ENCODE peak calls at places on chromosomes 5 and 9, in ten cellular contexts. S is uterus; B is CD8-positive, alpha-beta T cell; U is heart right ventricle; T is mammary epithelial cell; G is heart left ventricle; D is upper lobe of right lung; Q is ovary; X is stomach; C is foreskin fibroblast. F is an unnamed sample.

GRCh38 chr5:169702726-169703481 is 65.8 kb downstream of the DOCK2 start:
- DNase-seq in S (no peak), C (no peak), U (no peak), D (no peak), G (no peak), X (no peak), T (no peak), Q (no peak), B (no peak), F (no peak)

GRCh38 chr5:151885138-151885908 is 39.3 kb downstream of the GLRA1 start:
- DNase-seq in D (no peak), G (no peak), U (no peak), T (no peak), B (no peak), C (no peak), S (no peak), X (no peak), Q (no peak), F (no peak)

GRCh38 chr9:115653231-115653630 is 500.4 kb upstream of the PAPPA start:
- DNase-seq in B (no peak), G (no peak), Q (no peak), U (no peak), X (no peak), T (no peak), C (peak), D (no peak), S (no peak), F (no peak)

GRCh38 chr5:137891849-137892248 is 2.6 kb downstream of the PKD2L2 start:
- DNase-seq in B (no peak), S (no peak), C (no peak), G (no peak), X (no peak), T (no peak), Q (no peak), U (no peak), D (no peak), F (no peak)

GRCh38 chr9:113913426-113914195 is 37.5 kb downstream of the ZNF618 start:
- DNase-seq in G (no peak), C (no peak), Q (no peak), X (peak), B (no peak), T (no peak), S (no peak), U (no peak), D (no peak), F (no peak)

GRCh38 chr5:68928617-68929302 is 165.1 kb upstream of the SLC30A5 start:
- DNase-seq in B (no peak), G (no peak), X (no peak), D (no peak), C (no peak), S (no peak), T (no peak), Q (no peak), U (no peak), F (no peak)

GRCh38 chr5:14959443-14960119 is 88.0 kb upstream of the ANKH start:
- DNase-seq in T (peak), D (no peak), B (no peak), G (no peak), X (no peak), Q (no peak), C (no peak), U (no peak), S (no peak), F (no peak)

GRCh38 chr5:32779754-32780415 is 68.8 kb downstream of the NPR3 start:
- DNase-seq in G (no peak), Q (no peak), U (no peak), T (no peak), B (no peak), X (no peak), S (no peak), D (no peak), C (no peak), F (no peak)

GRCh38 chr5:112957409-112957808 is 19.2 kb upstream of the DCP2 start:
- DNase-seq in U (no peak), G (no peak), D (no peak), B (no peak), T (no peak), C (no peak), X (no peak), Q (no peak), S (no peak), F (no peak)

GRCh38 chr9:127187231-127187956 is 65.0 kb upstream of the ANGPTL2 start:
- DNase-seq in X (peak), T (peak), C (peak), U (no peak), S (peak), G (peak), Q (peak), B (no peak), D (peak), F (no peak)
- H3K4me3 ChIP-seq in X (no peak), T (no peak), C (no peak), U (no peak), S (no peak), G (no peak), Q (no peak), B (no peak), D (no peak), F (no peak)

GRCh38 chr9:96874947-96875459 is 20.7 kb upstream of the ZNF782 start:
- DNase-seq in B (peak), G (no peak), U (no peak), Q (no peak), X (peak), S (no peak), D (no peak), T (peak), C (peak), F (no peak)

GRCh38 chr9:96875460-96876142 is 21.3 kb upstream of the ZNF782 start:
- DNase-seq in Q (no peak), U (peak), C (peak), T (peak), G (peak), X (peak), D (peak), S (no peak), B (peak), F (peak)

GRCh38 chr9:96874201-96874785 is 20.0 kb upstream of the ZNF782 start:
- DNase-seq in X (no peak), U (no peak), C (no peak), T (no peak), Q (no peak), B (no peak), D (no peak), S (no peak), G (no peak), F (no peak)

GRCh38 chr9:96877269-96877668 is 23.0 kb upstream of the ZNF782 start:
- DNase-seq in C (no peak), T (no peak), Q (no peak), G (no peak), D (no peak), S (no peak), X (no peak), B (no peak), U (no peak), F (peak)
- H3K4me3 ChIP-seq in C (no peak), T (no peak), Q (no peak), G (no peak), D (no peak), S (no peak), X (no peak), B (no peak), U (no peak), F (peak)

DNA sequence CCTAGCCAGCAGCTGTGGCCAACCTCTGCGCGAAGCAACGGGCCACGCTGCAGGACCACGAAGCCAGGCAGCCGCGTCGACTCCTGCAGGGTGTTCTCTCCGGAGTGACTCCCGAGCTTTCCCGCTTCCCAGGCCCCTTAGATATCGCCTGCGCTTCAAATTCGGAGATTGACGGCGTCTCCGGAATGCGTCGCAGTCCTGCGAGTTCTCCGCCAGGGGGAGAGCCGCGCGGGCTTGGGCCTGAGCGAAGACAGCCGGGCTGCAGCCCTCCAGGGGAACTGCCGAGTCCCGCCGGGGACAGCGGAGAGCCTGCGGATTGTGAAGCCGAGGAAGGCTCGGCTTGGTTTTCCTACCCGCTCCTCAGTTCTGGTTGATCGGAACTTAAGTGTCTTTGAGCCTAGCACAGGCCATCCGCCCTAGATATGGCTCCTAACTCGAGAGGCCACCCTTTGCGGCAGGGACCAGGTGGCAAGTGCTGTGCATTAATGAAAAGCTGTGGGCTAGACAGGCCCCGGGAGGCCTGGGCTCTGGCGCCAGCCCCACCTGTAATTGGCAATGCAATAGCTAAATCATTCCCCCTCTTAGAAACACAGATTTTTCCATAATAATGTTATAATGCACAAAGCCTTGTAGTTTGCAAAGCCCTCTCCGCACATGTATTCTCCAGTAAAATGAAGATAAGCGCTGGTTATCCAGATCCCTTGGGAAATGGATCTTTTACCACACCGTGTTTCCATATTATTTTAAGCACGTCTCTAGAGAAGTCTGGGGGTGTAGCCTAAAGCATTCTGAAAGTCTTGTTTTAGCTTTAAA is 863 bp upstream of the APBA1 start:
- DNase-seq in T (peak), X (peak), B (peak), Q (peak), D (peak), C (peak), U (peak), G (peak), S (peak), F (peak)
- H3K4me3 ChIP-seq in T (peak), X (peak), B (peak), Q (peak), D (peak), C (peak), U (peak), G (peak), S (peak), F (peak)

GRCh38 chr5:125700380-125700856 is 722.8 kb upstream of the GRAMD2B start:
- DNase-seq in X (no peak), U (no peak), Q (no peak), T (no peak), C (no peak), D (no peak), S (no peak), G (no peak), B (no peak), F (no peak)
- H3K4me3 ChIP-seq in X (no peak), U (peak), Q (no peak), T (no peak), C (no peak), D (peak), S (no peak), G (peak), B (no peak), F (no peak)

GRCh38 chr5:141680178-141680577 is 1.9 kb downstream of the ARAP3 start:
- DNase-seq in C (no peak), G (no peak), D (no peak), S (no peak), B (no peak), T (no peak), Q (no peak), U (no peak), X (no peak), F (no peak)

GRCh38 chr5:141681695-141682641 is at the start of gene ARAP3:
- DNase-seq in X (peak), T (peak), Q (peak), G (peak), C (peak), D (peak), B (peak), U (peak), S (peak), F (peak)

GRCh38 chr5:141683596-141684161 is 1.6 kb upstream of the ARAP3 start:
- DNase-seq in Q (no peak), X (no peak), D (no peak), G (no peak), B (no peak), U (no peak), S (no peak), T (no peak), C (no peak), F (no peak)

GRCh38 chr5:141681295-141681694 is 735 bp downstream of the ARAP3 start:
- DNase-seq in B (no peak), G (no peak), X (no peak), Q (no peak), D (no peak), U (no peak), C (no peak), T (no peak), S (no peak), F (no peak)

DNA sequence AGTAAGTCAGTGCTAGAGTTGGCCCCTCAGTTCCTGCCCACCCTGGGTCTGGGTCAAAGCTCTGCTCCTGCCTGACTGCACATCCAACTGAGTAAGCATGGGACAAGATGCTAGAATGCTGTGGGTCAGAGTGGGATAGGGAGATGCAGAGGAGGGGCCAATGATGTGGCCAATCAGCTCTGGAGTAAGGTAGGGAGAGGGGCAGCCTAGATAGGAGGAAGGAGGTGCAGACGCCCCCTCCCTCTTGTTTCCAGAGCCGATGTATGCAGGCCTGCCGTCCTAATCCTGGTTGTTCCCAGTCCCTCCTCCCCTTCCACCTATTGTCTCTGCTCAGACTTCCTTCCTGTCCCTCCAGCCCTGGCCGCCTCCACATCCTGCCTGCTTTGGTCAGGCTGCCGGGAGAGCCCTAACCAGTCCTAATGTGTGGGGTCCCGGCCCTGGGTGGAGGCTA is 1.3 kb downstream of the ARAP3 start:
- DNase-seq in D (no peak), U (peak), S (peak), X (no peak), G (peak), C (peak), T (peak), B (no peak), Q (no peak), F (peak)
- H3K4me3 ChIP-seq in D (peak), U (peak), S (no peak), X (peak), G (peak), C (peak), T (peak), B (no peak), Q (no peak), F (peak)